ENCODE peak calls at places on chromosomes 13 and 19, in ten cellular contexts. Q is putamen, Y is foreskin melanocyte, T is GM10248, E is naive B cell, U is tibial artery, N is esophagus squamous epithelium, X is left lung, M is caudate nucleus, B is non-pigmented ciliary epithelial cell. D is an unnamed sample.

GRCh38 chr19:3094638-3095374 is 644 bp downstream of the GNA11 start:
- DNase-seq in N (no peak), Y (no peak), Q (no peak), T (no peak), X (no peak), U (no peak), E (peak; percentile 50), B (no peak), M (no peak), D (no peak)

GRCh38 chr19:535017-535835 is 3.7 kb downstream of the CDC34 start:
- DNase-seq in T (no peak), B (no peak), E (no peak), N (no peak), Q (no peak), Y (no peak), M (no peak), X (no peak), U (no peak), D (no peak)

GRCh38 chr19:32702010-32702409 is 10.4 kb downstream of the NUDT19 start:
- DNase-seq in Y (no peak), M (no peak), E (no peak), U (no peak), N (no peak), B (no peak), X (no peak), T (no peak), Q (no peak), D (no peak)

GRCh38 chr19:43777163-43777700 is 3.5 kb downstream of the KCNN4 start:
- DNase-seq in B (no peak), E (no peak), X (no peak), M (no peak), U (no peak), T (peak; percentile 40), N (no peak), Q (no peak), Y (no peak), D (peak; percentile 46)

GRCh38 chr19:38617764-38618589 is at the start of gene MAP4K1:
- DNase-seq in X (peak; percentile 67), N (peak; percentile 54), B (no peak), U (peak; percentile 29), Q (peak; percentile 25), T (peak; percentile 86), E (peak; percentile 86), Y (no peak), M (no peak), D (no peak)

GRCh38 chr13:79869326-79869725 is 388.4 kb downstream of the NDFIP2 start:
- DNase-seq in E (no peak), Q (no peak), N (no peak), M (no peak), U (no peak), Y (no peak), X (no peak), T (no peak), B (peak; percentile 8), D (no peak)

GRCh38 chr13:112958127-112958989 is 10.7 kb upstream of the MCF2L start:
- DNase-seq in T (no peak), N (no peak), U (no peak), B (no peak), M (no peak), X (no peak), Y (no peak), E (no peak), Q (no peak), D (no peak)

GRCh38 chr19:7386769-7387168 is 38.0 kb downstream of the ARHGEF18 start:
- DNase-seq in T (no peak), U (no peak), X (no peak), N (no peak), M (no peak), Q (no peak), B (no peak), Y (no peak), E (no peak), D (no peak)

GRCh38 chr13:106464076-106464475 is 71.4 kb downstream of the EFNB2 start:
- DNase-seq in T (no peak), N (no peak), Q (no peak), X (no peak), M (no peak), B (peak; percentile 36), Y (no peak), E (no peak), U (no peak), D (no peak)